ENCODE peak calls at places on chromosomes 2 and 18, in six cellular contexts. J is fibroblast of lung, R is right lobe of liver, E is tibial artery, T is A549, B is cardiac muscle cell. H is an unnamed sample. For H3K4me1, the result is how much of the 10 kb centered on the place peaks cover.

GRCh38 chr2:233841183-233841582 is 13.2 kb downstream of the HJURP start:
- DNase-seq in E (no peak), J (no peak), T (no peak), B (no peak), R (no peak), H (no peak)

GRCh38 chr2:241964133-241964532 is 94.6 kb downstream of the RTP5 start:
- DNase-seq in J (no peak), E (no peak), B (no peak), T (no peak), R (no peak), H (no peak)

GRCh38 chr2:3780477-3781402 is 77.4 kb downstream of the DCDC2C start:
- DNase-seq in B (peak), J (peak), T (peak), R (peak), E (no peak), H (peak)

GRCh38 chr2:38739524-38739923 is 11.6 kb downstream of the SRSF7 start:
- DNase-seq in T (no peak), J (no peak), R (no peak), E (no peak), B (no peak), H (no peak)

GRCh38 chr2:33266467-33266866 is 210.0 kb upstream of the RASGRP3 start:
- DNase-seq in T (no peak), B (no peak), J (no peak), R (no peak), E (no peak), H (no peak)

GRCh38 chr2:91477731-91478672 is 2786.5 kb downstream of the RPIA start:
- DNase-seq in R (peak), B (peak), E (no peak), T (no peak), J (peak), H (peak)

GRCh38 chr2:172672114-172672513 is 63.5 kb upstream of the RAPGEF4 start:
- DNase-seq in E (no peak), T (peak), J (peak), R (no peak), B (no peak), H (no peak)

GRCh38 chr18:78787751-78788150 is 191.9 kb upstream of the SALL3 start:
- DNase-seq in T (no peak), R (no peak), B (no peak), E (no peak), J (no peak), H (no peak)

GRCh38 chr2:129465045-129465444 is 514.4 kb upstream of the RAB6C start:
- DNase-seq in J (no peak), R (no peak), B (no peak), T (no peak), E (no peak), H (no peak)

GRCh38 chr2:77397763-77398162 is 124.4 kb downstream of the LRRTM4 start:
- DNase-seq in T (no peak), R (no peak), J (no peak), B (no peak), E (no peak), H (no peak)

GRCh38 chr2:113896791-113897190 is 6.9 kb downstream of the ACTR3 start:
- DNase-seq in J (no peak), B (peak), E (no peak), R (no peak), T (no peak), H (no peak)

GRCh38 chr18:72674710-72675109 is 130.6 kb upstream of the CBLN2 start:
- DNase-seq in T (no peak), J (no peak), R (no peak), E (no peak), B (no peak), H (no peak)

GRCh38 chr2:194706179-194706578 is 950.8 kb upstream of the SLC39A10 start:
- DNase-seq in B (no peak), R (no peak), T (no peak), J (no peak), E (no peak), H (no peak)

GRCh38 chr2:222025891-222026271 is 272.9 kb downstream of the PAX3 start:
- DNase-seq in E (no peak), T (no peak), B (no peak), R (no peak), J (no peak), H (no peak)

GRCh38 chr2:239407112-239407511 is 6.3 kb upstream of the HDAC4 start:
- DNase-seq in T (no peak), E (peak), R (peak), J (no peak), B (no peak), H (no peak)

GRCh38 chr2:150846691-150847090 is 359.2 kb upstream of the RND3 start:
- DNase-seq in J (no peak), B (no peak), E (no peak), T (no peak), R (no peak), H (no peak)

DNA sequence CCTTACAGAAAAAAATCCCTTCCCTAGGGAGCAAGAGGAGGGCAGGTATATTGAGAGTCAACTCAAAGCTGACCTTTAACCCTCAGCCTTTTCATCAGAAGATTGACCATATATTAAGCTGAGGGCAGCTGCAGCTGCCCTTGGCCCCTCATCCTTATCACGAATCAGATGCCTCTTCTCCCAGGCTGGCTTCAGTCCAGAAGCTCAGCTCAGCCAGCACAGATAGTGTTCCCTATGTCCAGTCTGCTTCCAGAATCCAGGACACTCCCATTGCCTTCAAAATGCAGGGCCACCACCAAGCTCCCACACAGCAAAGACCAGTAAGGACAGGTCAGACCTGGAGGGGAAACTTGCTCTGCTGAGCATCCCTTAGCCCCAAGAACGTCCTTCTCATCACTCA is 146.1 kb downstream of the BCL11A start:
- DNase-seq in J (no peak), B (peak), R (no peak), E (no peak), T (no peak), H (no peak)
- H3K4me1 ChIP-seq in J (under half), B (under half), R (under half), E (under half), T (under half), H (under half)

DNA sequence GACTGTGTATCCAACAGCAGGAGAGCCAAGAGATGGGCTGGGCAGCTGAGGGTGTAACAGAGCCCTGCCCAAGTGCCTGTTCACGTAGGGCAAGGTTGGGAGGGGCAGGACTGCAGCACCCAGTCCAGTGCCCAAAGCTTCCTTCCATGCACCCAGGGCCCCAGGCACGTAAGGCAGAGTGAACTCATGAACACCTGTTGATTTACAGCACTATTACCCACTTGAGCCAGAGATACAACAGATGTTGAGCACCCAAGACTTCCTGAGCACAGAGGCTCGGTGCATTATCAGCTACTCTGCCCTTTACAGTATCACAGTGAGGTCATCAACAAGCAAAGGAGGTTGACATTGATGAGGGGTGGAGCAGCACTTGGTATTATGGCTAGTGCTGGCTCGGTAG is 50.2 kb upstream of the FHL2 start:
- DNase-seq in R (no peak), T (no peak), E (no peak), B (no peak), J (no peak), H (no peak)
- H3K4me3 ChIP-seq in R (no peak), T (no peak), E (no peak), B (no peak), J (no peak), H (no peak)

DNA sequence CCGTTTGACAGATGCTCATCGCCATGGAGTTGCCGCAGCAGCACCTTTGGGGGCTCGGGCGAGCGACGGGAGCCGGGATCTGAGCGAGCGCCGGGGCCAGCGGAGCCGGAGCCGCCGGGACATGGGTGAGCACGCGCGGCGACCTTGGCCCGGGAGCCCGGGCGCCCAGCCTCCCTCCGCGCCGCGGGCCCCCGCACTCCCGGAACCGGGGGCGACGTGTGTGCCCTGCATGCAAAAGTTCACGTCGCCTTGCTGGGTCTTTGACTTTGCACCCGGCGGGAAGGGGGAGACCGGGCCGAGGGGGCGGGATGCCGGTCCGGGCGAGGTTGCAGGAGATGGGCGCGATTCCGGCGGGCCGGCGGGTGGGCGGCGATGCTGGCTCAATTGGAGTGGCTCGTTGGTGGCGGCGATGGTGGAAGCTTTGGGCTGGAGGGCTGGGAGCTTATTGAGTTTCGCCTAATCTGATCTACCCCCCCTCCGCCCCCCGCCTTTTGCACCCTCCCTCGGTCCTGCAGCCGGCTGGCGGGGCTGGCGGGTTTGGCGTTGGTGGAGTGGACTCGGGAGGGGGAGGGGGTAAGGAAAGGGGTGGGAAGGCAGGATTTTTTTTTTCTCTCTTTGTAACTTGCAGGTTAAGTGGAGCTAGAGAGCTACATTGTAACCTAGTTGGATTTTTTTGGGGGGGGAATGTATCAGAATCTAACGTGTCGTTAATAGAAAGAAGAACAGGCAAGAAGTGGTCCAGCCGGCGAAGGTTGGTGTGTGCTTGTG is at the start of gene SETBP1:
- DNase-seq in B (peak), J (peak), E (peak), T (peak), R (peak), H (peak)
- TF ChIP-seq CTCF in B (no peak), J (no peak), E (no peak), T (peak), R (no peak), H (no peak)

DNA sequence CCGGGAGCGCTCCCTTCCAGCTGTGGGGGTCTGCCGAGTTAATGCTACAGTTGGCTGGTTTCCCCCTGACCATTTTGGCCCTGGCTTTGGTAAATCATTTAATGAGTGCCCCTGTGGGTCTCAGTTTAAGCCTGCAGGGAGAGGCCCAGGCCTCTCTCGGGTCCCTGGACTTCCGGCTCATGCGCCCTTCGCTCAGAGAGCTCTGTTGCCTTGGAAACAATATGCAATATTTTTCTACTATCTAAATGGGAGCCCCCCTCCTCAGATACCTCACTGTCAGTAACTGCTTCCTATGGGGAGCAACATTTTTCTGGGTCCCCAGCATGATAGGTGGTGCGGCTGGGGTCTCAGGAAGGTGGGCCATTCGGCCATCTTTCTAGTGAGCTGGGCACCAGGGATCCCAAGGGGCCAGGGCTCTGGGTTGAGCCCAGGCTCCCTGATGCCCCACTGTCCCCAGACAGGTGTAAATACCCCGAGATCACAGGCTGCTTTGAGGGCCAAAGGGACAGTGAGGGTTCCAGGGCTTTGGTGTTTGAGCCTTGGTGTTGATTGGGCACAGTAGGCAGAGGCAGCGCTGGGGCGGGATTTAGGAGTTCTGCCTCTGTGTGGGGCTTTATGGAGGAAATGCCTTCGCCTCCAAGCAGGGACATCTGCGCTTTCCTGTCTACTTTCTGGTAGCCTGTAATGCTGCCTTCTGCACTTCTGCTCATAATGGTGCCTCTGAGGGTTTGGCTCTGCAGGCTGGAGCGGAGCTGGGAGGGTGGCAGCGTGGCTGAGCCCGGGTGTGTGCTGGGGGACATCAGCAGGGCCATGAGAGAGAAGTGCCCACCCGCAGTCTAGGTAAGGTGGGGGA is 5.2 kb downstream of the ITM2C start:
- DNase-seq in R (no peak), J (no peak), T (no peak), B (no peak), E (no peak), H (no peak)
- H3K4me1 ChIP-seq in R (under half), J (under half), T (under half), B (half or more), E (under half), H (under half)